ENCODE peak calls at places on chromosomes 3 and 15, in four cellular contexts. One of them, this sample, is unnamed.

GRCh38 chr3:106251160-106251892 is 382.5 kb upstream of the CBLB start:
- DNase-seq in heart right ventricle: no peak
- DNase-seq in prostate gland: no peak
- DNase-seq in SJSA1: no peak
- DNase-seq in this sample: peak; percentile 23

GRCh38 chr3:179432021-179432420 is 19.2 kb downstream of the GNB4 start:
- DNase-seq in heart right ventricle: no peak
- DNase-seq in prostate gland: no peak
- DNase-seq in SJSA1: no peak
- DNase-seq in this sample: no peak

GRCh38 chr3:177835008-177835407 is 637.7 kb upstream of the TBL1XR1 start:
- DNase-seq in heart right ventricle: no peak
- DNase-seq in prostate gland: no peak
- DNase-seq in SJSA1: peak; percentile 93
- DNase-seq in this sample: no peak

GRCh38 chr3:35722902-35723301 is 83.6 kb downstream of the ARPP21 start:
- DNase-seq in heart right ventricle: no peak
- DNase-seq in prostate gland: no peak
- DNase-seq in SJSA1: no peak
- DNase-seq in this sample: no peak

GRCh38 chr3:146067048-146067447 is 93.9 kb downstream of the PLOD2 start:
- DNase-seq in heart right ventricle: no peak
- DNase-seq in prostate gland: no peak
- DNase-seq in SJSA1: peak; percentile 56
- DNase-seq in this sample: no peak

GRCh38 chr3:64687781-64688515 is at the start of gene ADAMTS9:
- DNase-seq in heart right ventricle: peak; percentile 89
- DNase-seq in prostate gland: peak; percentile 86
- DNase-seq in SJSA1: peak; percentile 60
- DNase-seq in this sample: peak; percentile 87

GRCh38 chr3:53163459-53164387 is 2.7 kb downstream of the PRKCD start:
- DNase-seq in heart right ventricle: no peak
- DNase-seq in prostate gland: no peak
- DNase-seq in SJSA1: no peak
- DNase-seq in this sample: no peak

GRCh38 chr3:70771426-70772147 is 459.1 kb upstream of the MDFIC2 start:
- DNase-seq in heart right ventricle: no peak
- DNase-seq in prostate gland: no peak
- DNase-seq in SJSA1: no peak
- DNase-seq in this sample: no peak

GRCh38 chr15:68421798-68422402 is 10.1 kb downstream of the ITGA11 start:
- DNase-seq in heart right ventricle: no peak
- DNase-seq in prostate gland: no peak
- DNase-seq in SJSA1: no peak
- DNase-seq in this sample: no peak

GRCh38 chr15:68418611-68419161 is 13.3 kb downstream of the ITGA11 start:
- DNase-seq in heart right ventricle: no peak
- DNase-seq in prostate gland: peak; percentile 35
- DNase-seq in SJSA1: no peak
- DNase-seq in this sample: no peak

GRCh38 chr15:68417897-68418296 is 14.1 kb downstream of the ITGA11 start:
- DNase-seq in heart right ventricle: no peak
- DNase-seq in prostate gland: no peak
- DNase-seq in SJSA1: no peak
- DNase-seq in this sample: no peak

GRCh38 chr15:68419301-68420175 is 12.4 kb downstream of the ITGA11 start:
- DNase-seq in heart right ventricle: peak; percentile 1
- DNase-seq in prostate gland: no peak
- DNase-seq in SJSA1: no peak
- DNase-seq in this sample: no peak

GRCh38 chr15:68420186-68420684 is 11.7 kb downstream of the ITGA11 start:
- DNase-seq in heart right ventricle: peak; percentile 1
- DNase-seq in prostate gland: no peak
- DNase-seq in SJSA1: no peak
- DNase-seq in this sample: no peak
- H3K4me1 ChIP-seq in heart right ventricle: peaks cover 21% of the 10 kb centered on the region
- H3K4me1 ChIP-seq in prostate gland: no peaks in the 10 kb centered on the region
- H3K4me1 ChIP-seq in SJSA1: no peaks in the 10 kb centered on the region
- H3K4me1 ChIP-seq in this sample: peaks cover 8% of the 10 kb centered on the region

GRCh38 chr3:111986800-111987199 is 8.0 kb downstream of the ABHD10 start:
- DNase-seq in heart right ventricle: no peak
- DNase-seq in prostate gland: no peak
- DNase-seq in SJSA1: no peak
- DNase-seq in this sample: no peak
- H3K4me1 ChIP-seq in heart right ventricle: peaks cover 15% of the 10 kb centered on the region
- H3K4me1 ChIP-seq in prostate gland: no peaks in the 10 kb centered on the region
- H3K4me1 ChIP-seq in SJSA1: no peaks in the 10 kb centered on the region
- H3K4me1 ChIP-seq in this sample: no peaks in the 10 kb centered on the region

GRCh38 chr3:63642488-63642887 is 10.0 kb upstream of the SNTN start:
- DNase-seq in heart right ventricle: no peak
- DNase-seq in prostate gland: no peak
- DNase-seq in SJSA1: no peak
- DNase-seq in this sample: no peak

GRCh38 chr3:63644212-63644777 is 8.2 kb upstream of the SNTN start:
- DNase-seq in heart right ventricle: no peak
- DNase-seq in prostate gland: no peak
- DNase-seq in SJSA1: no peak
- DNase-seq in this sample: no peak

GRCh38 chr3:63635186-63635585 is 17.3 kb upstream of the SNTN start:
- DNase-seq in heart right ventricle: no peak
- DNase-seq in prostate gland: no peak
- DNase-seq in SJSA1: no peak
- DNase-seq in this sample: no peak

GRCh38 chr3:63639821-63640220 is 12.7 kb upstream of the SNTN start:
- DNase-seq in heart right ventricle: no peak
- DNase-seq in prostate gland: no peak
- DNase-seq in SJSA1: no peak
- DNase-seq in this sample: no peak
- H3K4me1 ChIP-seq in heart right ventricle: no peaks in the 10 kb centered on the region
- H3K4me1 ChIP-seq in prostate gland: no peaks in the 10 kb centered on the region
- H3K4me1 ChIP-seq in SJSA1: no peaks in the 10 kb centered on the region
- H3K4me1 ChIP-seq in this sample: no peaks in the 10 kb centered on the region

GRCh38 chr3:47261301-47261700 is 21.3 kb downstream of the KIF9 start:
- DNase-seq in heart right ventricle: no peak
- DNase-seq in prostate gland: no peak
- DNase-seq in SJSA1: no peak
- DNase-seq in this sample: peak; percentile 14
- H3K4me1 ChIP-seq in heart right ventricle: peaks cover 5% of the 10 kb centered on the region
- H3K4me1 ChIP-seq in prostate gland: no peaks in the 10 kb centered on the region
- H3K4me1 ChIP-seq in SJSA1: peaks cover under 1% of the 10 kb centered on the region
- H3K4me1 ChIP-seq in this sample: no peaks in the 10 kb centered on the region

GRCh38 chr3:99637381-99638111 is 848 bp upstream of the COL8A1 start:
- DNase-seq in heart right ventricle: no peak
- DNase-seq in prostate gland: no peak
- DNase-seq in SJSA1: peak; percentile 85
- DNase-seq in this sample: no peak

GRCh38 chr3:99637041-99637380 is 1.4 kb upstream of the COL8A1 start:
- DNase-seq in heart right ventricle: no peak
- DNase-seq in prostate gland: no peak
- DNase-seq in SJSA1: peak; percentile 63
- DNase-seq in this sample: no peak

GRCh38 chr3:99634881-99635280 is 3.5 kb upstream of the COL8A1 start:
- DNase-seq in heart right ventricle: no peak
- DNase-seq in prostate gland: no peak
- DNase-seq in SJSA1: no peak
- DNase-seq in this sample: no peak

GRCh38 chr3:99633887-99634558 is 4.4 kb upstream of the COL8A1 start:
- DNase-seq in heart right ventricle: no peak
- DNase-seq in prostate gland: no peak
- DNase-seq in SJSA1: no peak
- DNase-seq in this sample: no peak

DNA sequence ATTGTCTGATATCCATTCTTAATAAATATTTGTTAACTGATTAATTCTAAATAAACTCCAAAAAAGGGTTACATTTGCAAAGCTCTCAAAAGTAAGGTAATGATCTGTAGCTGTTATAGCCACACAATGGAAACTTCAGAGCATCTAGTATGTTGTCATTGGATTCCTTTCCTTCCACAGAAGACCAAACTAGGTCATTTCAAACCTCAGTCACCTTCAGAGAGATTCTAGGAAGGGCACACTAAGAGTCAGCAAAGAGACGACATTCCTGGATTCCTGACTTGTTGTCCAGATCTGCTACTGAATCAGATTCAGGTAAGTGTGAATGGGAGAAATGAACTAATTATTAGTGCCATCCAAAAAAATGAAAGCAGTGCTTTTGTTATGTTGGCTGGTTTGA is 3.0 kb upstream of the COL8A1 start:
- DNase-seq in heart right ventricle: no peak
- DNase-seq in prostate gland: no peak
- DNase-seq in SJSA1: no peak
- DNase-seq in this sample: no peak
- H3K4me1 ChIP-seq in heart right ventricle: peaks cover 20% of the 10 kb centered on the region
- H3K4me1 ChIP-seq in prostate gland: no peaks in the 10 kb centered on the region
- H3K4me1 ChIP-seq in SJSA1: peaks cover 57% of the 10 kb centered on the region
- H3K4me1 ChIP-seq in this sample: no peaks in the 10 kb centered on the region

This sample was measured in BE2C.